ENCODE peak calls at places on chromosomes 7 and 10, in nine cellular contexts. Q, Z, C, A, S, W, O, I and G are unnamed samples.

GRCh38 chr10:122230222-122230621 is 40.9 kb upstream of the BTBD16 start:
- DNase-seq in Q (no peak), Z (no peak), C (no peak), A (no peak), S (no peak), W (no peak), O (no peak), I (no peak), G (no peak)

GRCh38 chr7:114026486-114027089 is 107.8 kb upstream of the PPP1R3A start:
- DNase-seq in Q (no peak), Z (no peak), C (no peak), A (no peak), S (no peak), W (no peak), O (peak), I (no peak), G (no peak)

GRCh38 chr7:1466524-1467271 is 7.4 kb upstream of the MICALL2 start:
- DNase-seq in Q (peak), Z (peak), C (peak), A (peak), S (peak), W (peak), O (peak), I (peak), G (peak)

GRCh38 chr7:41333506-41333905 is 369.4 kb downstream of the INHBA start:
- DNase-seq in Q (no peak), Z (no peak), C (no peak), A (no peak), S (no peak), W (no peak), O (no peak), I (no peak), G (no peak)

GRCh38 chr10:22042557-22043326 is 39.2 kb upstream of the DNAJC1 start:
- DNase-seq in Q (no peak), Z (no peak), C (no peak), A (no peak), S (no peak), W (no peak), O (peak), I (no peak), G (peak)

GRCh38 chr10:7317799-7318446 is 92.9 kb downstream of the SFMBT2 start:
- DNase-seq in Q (no peak), Z (no peak), C (no peak), A (no peak), S (no peak), W (no peak), O (peak), I (no peak), G (no peak)

GRCh38 chr10:46550076-46550790 is 6.2 kb downstream of the GPRIN2 start:
- DNase-seq in Q (peak), Z (peak), C (peak), A (peak), S (peak), W (peak), O (no peak), I (peak), G (no peak)

GRCh38 chr7:99762680-99763327 is 21.2 kb downstream of the CYP3A4 start:
- DNase-seq in Q (no peak), Z (peak), C (no peak), A (no peak), S (no peak), W (peak), O (peak), I (no peak), G (peak)

GRCh38 chr10:78588194-78588811 is 480.5 kb upstream of the ZMIZ1 start:
- DNase-seq in Q (no peak), Z (no peak), C (no peak), A (no peak), S (no peak), W (peak), O (no peak), I (no peak), G (no peak)

GRCh38 chr7:81769891-81770818 is at the start of gene HGF:
- DNase-seq in Q (peak), Z (peak), C (peak), A (peak), S (peak), W (peak), O (no peak), I (peak), G (peak)

GRCh38 chr10:97928897-97929296 is 79.3 kb downstream of the GOLGA7B start:
- DNase-seq in Q (no peak), Z (no peak), C (no peak), A (no peak), S (no peak), W (no peak), O (no peak), I (no peak), G (no peak)

DNA sequence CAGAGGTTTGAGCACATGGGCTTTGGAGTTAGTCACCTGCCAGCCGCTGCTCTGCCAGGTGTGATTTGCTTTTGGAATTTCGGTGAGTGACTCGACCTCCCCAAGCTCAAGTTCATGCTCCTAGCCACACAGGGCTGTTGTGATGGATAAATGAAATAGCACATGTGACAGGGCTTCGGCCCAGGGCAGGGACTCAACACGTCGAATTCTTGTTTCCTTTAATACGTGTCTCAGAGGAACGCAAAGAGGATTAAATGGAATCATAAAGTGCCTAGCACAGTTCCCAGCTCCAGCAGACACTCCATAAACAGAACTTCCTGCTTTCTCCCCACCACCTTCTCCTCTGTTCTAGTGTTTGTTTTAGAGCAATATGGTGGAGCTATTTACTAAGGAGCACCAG is 88.3 kb upstream of the CHST15 start:
- DNase-seq in Q (no peak), Z (no peak), C (no peak), A (no peak), S (no peak), W (no peak), O (no peak), I (no peak), G (no peak)
- TF ChIP-seq POLR2A in Q (no peak), Z (no peak), C (no peak), A (no peak), S (no peak), W (no peak), O (no peak), I (no peak), G (no peak)

DNA sequence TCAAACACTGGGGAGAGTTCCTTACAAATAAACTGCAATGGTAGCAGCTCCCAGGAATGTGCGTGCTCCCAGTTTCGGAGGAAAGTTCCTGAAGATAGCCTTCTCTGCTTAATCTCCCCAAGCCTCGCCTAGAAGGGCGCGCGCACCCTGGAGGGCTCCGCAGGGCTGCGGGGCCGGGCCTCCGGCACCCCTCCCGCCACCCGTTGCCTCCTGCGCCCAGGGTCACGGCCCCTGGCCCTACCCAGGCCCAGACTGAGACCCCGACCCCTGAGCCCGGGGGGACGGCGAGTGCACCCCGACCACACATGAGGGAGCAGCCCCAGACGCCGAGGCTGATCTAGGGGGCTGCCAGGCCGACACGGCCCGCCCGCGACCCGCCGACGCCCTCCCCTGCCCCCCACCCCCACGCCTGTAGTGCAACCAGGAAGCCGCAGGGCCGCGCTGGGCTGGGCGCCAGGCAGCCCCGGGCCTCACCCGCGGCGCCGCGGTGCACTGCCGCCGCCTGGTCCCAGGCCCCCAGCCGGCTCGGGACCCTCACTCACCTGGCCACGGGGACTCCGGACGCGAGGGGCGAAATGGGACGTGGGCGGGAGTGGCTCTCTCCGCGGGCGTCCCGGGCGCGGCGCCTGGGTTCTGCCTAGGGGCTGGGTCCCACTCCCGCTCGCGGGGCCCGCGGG is 398 bp downstream of the ANXA11 start:
- DNase-seq in Q (peak), Z (peak), C (peak), A (peak), S (no peak), W (peak), O (peak), I (no peak), G (peak)
- TF ChIP-seq POLR2A in Q (no peak), Z (no peak), C (no peak), A (no peak), S (no peak), W (no peak), O (no peak), I (no peak), G (no peak)

DNA sequence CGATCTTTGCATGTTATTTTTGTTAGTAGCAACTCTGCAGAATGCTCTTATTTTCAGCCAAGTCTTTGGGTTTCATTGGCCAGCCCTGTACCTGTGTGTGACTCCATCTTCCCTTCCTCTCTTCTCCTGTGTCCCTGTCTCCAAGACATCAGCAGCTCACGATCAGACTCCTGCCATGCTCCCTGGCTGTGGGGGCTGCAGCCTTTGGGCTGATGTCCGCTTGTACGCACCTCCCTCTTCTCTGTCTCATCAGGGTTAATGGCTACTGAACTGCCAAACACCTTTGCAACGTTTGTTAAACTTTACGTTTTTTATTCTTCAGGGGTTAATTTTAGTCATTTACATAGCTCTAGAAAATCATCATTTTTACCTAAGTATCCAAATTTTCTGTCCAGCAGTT is 103.5 kb upstream of the RET start:
- DNase-seq in Q (no peak), Z (no peak), C (peak), A (peak), S (no peak), W (no peak), O (no peak), I (peak), G (no peak)
- TF ChIP-seq POLR2A in Q (no peak), Z (no peak), C (no peak), A (no peak), S (no peak), W (no peak), O (no peak), I (no peak), G (no peak)

GRCh38 chr7:103073989-103074518 is 542 bp downstream of the FBXL13 start:
- DNase-seq in Q (no peak), Z (peak), C (no peak), A (peak), S (no peak), W (no peak), O (no peak), I (peak), G (no peak)
- TF ChIP-seq POLR2A in Q (no peak), Z (no peak), C (no peak), A (no peak), S (no peak), W (no peak), O (no peak), I (peak), G (peak)

DNA sequence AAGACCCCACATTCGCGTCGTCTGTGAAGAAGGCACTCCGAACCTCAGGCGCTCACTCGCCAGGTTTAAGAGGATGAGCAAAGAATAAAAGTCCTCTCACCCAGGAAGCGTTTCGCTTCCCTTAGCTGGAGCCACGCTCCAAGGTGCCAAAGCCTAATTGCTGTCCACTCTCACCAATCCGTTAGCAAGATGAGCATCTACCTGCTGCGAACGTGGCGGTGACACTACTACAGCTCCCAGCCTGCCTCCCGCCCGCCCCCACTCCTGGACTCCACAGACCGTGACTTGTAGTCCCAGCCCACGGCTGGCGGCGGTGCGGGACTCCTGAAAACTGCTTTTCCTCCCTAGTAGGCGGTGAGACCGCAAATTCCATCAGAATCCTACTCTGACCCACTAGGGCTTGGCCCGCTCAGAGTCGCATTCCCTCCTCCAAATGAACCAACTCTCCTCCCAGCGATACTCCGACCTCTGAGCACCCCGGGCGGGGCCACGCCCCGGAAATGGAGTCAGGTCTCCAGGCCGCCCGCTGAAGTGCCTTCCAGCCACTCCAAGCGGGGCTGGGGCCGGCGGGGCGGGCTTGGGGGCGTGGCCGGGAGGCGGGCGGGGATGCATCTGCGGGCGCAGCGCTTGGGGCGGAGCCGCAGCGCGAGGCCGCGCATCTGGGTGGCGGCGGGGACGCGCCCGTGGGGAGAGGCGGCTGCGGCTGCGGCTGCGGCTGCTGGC is 521 bp upstream of the PTPN12 start:
- DNase-seq in Q (peak), Z (peak), C (peak), A (peak), S (peak), W (peak), O (peak), I (peak), G (peak)
- TF ChIP-seq POLR2A in Q (peak), Z (no peak), C (no peak), A (peak), S (peak), W (peak), O (peak), I (peak), G (peak)

DNA sequence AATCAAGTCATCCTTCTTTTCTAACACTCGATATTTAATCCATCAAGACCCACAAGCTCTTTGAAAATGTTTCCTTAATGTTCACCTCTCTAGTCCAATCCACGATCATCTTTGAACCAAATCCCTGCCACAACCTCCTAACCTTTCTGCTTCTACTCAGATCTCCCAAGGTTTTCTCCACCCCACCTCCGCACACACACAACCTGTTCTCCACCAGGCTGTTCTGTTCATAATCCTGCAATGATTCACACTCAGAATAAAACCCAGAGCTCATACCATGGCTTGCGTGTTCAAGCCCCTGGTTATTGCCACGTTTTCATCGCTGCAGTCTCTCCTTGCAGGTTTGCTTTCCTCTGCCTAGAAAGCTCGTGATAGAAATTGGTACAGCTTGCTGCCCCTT is 53.8 kb upstream of the BAMBI start:
- DNase-seq in Q (no peak), Z (no peak), C (no peak), A (no peak), S (no peak), W (no peak), O (no peak), I (no peak), G (no peak)
- TF ChIP-seq POLR2A in Q (no peak), Z (no peak), C (no peak), A (no peak), S (no peak), W (no peak), O (no peak), I (no peak), G (no peak)

DNA sequence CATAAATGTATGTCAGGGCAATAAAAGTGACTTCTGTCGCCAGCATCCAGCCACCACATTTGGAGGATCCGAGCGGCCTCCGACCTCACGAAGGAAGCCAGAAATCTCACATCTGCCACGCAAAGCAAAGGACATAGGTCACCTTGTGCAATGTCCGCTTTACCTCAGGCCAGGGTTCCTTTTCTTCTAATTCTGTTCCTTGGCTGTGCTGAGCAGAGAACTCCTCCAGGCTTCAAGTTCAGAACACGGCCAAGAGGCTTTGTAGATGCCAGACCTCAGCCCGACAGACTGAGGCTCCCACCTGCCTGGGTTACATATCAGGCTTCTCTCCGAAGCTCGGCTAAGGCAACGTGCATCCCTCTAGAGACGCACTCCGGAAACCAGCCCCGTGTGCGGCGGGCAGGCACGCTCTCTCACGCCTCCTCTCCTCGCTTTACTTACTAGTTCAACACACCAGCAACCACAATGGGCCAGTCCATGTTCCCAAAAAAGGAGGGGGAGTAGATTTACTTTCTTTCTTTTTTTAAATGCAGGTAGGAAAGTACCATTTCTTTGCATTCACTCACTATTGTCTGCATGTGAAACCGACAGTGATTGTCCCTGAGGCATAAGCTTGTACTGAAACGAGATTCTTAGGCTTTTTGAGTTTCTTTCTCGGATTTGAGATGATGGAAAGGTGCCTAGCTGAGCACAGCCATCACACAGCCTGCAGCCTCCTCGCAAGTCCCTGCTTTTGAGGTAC is 122.4 kb upstream of the AFAP1L2 start:
- DNase-seq in Q (peak), Z (peak), C (peak), A (peak), S (peak), W (peak), O (no peak), I (peak), G (peak)
- TF ChIP-seq POLR2A in Q (peak), Z (no peak), C (no peak), A (peak), S (peak), W (no peak), O (no peak), I (peak), G (no peak)

DNA sequence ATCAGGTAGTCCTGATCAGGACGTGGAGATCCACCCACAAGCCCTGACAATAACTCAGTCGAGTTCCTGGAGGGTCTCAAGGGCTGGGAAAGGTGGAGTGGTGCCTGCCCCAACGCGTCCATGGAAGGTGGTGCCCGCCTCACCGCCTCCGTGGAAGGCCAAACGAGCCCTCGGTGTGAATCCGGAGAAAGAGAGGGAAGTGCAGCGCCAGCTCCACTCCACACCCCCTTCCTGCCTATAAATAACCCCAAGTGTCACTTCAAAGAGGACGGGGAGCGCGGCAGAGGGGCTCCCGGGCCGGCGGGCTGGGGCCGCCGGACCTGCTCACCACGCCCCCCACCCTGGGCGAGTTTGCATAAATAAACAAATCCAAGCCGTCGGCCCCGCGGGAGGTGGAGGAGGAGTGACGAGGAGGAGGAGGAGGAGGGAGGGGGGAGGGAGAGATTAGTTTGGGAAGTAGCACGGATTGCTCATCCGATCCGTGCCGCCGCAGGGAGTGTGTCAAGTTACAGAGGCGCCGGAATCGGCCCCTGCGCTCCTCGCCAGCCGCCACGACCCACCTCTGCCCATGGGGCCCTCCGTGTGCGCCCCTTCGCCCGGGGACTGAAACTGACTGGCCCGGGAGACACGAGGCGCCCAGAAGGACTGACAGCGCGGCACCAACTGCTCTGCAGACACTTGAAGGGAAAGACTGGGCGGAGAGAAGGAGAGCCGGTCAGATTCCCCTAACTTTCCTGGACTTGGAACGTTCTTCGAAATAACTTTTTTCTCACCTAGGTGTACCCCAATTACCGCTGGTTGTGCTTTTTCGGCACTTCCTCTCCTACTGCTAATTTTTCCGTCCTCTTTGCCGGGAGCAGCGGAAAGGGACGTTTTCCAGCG is at the start of gene COL13A1:
- DNase-seq in Q (no peak), Z (no peak), C (peak), A (peak), S (no peak), W (peak), O (peak), I (peak), G (peak)
- TF ChIP-seq POLR2A in Q (no peak), Z (no peak), C (no peak), A (no peak), S (no peak), W (no peak), O (no peak), I (no peak), G (peak)

GRCh38 chr7:16098058-16098457 is 323.3 kb downstream of the CRPPA start:
- DNase-seq in Q (no peak), Z (no peak), C (no peak), A (no peak), S (no peak), W (no peak), O (no peak), I (no peak), G (no peak)
- TF ChIP-seq POLR2A in Q (no peak), Z (no peak), C (no peak), A (no peak), S (no peak), W (no peak), O (no peak), I (no peak), G (no peak)